ENCODE peak calls at places on chromosomes 7 and 10, in ten cellular contexts. A, Z, B, O, Y, W, T, S, Q and C are unnamed samples.
A peak's percentile ranks its signal among the peaks of the same experiment; 100 is the strongest.

GRCh38 chr10:48526371-48526821 is 78.5 kb downstream of the ARHGAP22 start:
- DNase-seq in Q (no peak), A (no peak), O (no peak), S (no peak), Y (no peak), B (no peak), W (peak; percentile 15), T (no peak), Z (no peak), C (peak; percentile 68)

GRCh38 chr10:52864459-52865106 is 92.0 kb upstream of the MBL2 start:
- DNase-seq in Z (peak; percentile 84), W (no peak), T (no peak), B (peak; percentile 67), S (peak; percentile 64), Y (no peak), Q (no peak), A (peak; percentile 100), O (no peak), C (peak; percentile 92)

GRCh38 chr10:90674927-90675326 is 182.9 kb downstream of the HTR7 start:
- DNase-seq in S (no peak), B (no peak), A (peak; percentile 81), W (peak; percentile 66), O (no peak), Q (no peak), Z (peak; percentile 2), T (no peak), Y (no peak), C (peak; percentile 91)

GRCh38 chr10:6044060-6044459 is 18.1 kb downstream of the IL2RA start:
- DNase-seq in W (no peak), T (no peak), A (no peak), Q (no peak), B (no peak), S (no peak), Y (no peak), O (no peak), Z (no peak), C (no peak)

GRCh38 chr7:100886142-100886935 is 3.2 kb downstream of the UFSP1 start:
- DNase-seq in W (no peak), Y (no peak), O (no peak), Q (peak; percentile 18), Z (no peak), B (peak; percentile 79), A (no peak), S (peak; percentile 42), T (no peak), C (no peak)

GRCh38 chr10:108556176-108556575 is 1367.1 kb downstream of the XPNPEP1 start:
- DNase-seq in T (no peak), Y (no peak), B (no peak), A (no peak), Q (no peak), O (no peak), S (no peak), Z (no peak), W (no peak), C (no peak)

GRCh38 chr7:129069021-129069420 is 14.1 kb upstream of the TNPO3 start:
- DNase-seq in S (no peak), O (no peak), Z (no peak), W (no peak), Q (no peak), A (no peak), Y (no peak), B (no peak), T (no peak), C (peak; percentile 9)

GRCh38 chr10:122204691-122205489 is 66.2 kb upstream of the BTBD16 start:
- DNase-seq in W (no peak), Q (no peak), Y (no peak), S (no peak), Z (no peak), A (no peak), O (no peak), B (no peak), T (no peak), C (no peak)

GRCh38 chr10:73589538-73590126 is 1.5 kb downstream of the USP54 start:
- DNase-seq in Y (no peak), B (no peak), Q (no peak), W (no peak), A (peak; percentile 71), O (no peak), Z (no peak), S (peak; percentile 27), T (no peak), C (no peak)

GRCh38 chr10:73591935-73592699 is 975 bp upstream of the USP54 start:
- DNase-seq in Q (no peak), O (peak; percentile 71), S (peak; percentile 80), T (peak; percentile 48), Y (peak; percentile 39), Z (peak; percentile 30), A (peak; percentile 95), W (peak; percentile 75), B (no peak), C (peak; percentile 9)

GRCh38 chr10:73591578-73591902 is 398 bp upstream of the USP54 start:
- DNase-seq in W (no peak), O (peak; percentile 12), Y (no peak), T (no peak), S (peak; percentile 26), Q (no peak), A (no peak), B (no peak), Z (peak; percentile 36), C (no peak)

GRCh38 chr10:73593110-73593509 is 2.0 kb upstream of the USP54 start:
- DNase-seq in T (no peak), Q (no peak), A (no peak), B (no peak), O (no peak), W (no peak), S (no peak), Y (no peak), Z (no peak), C (no peak)

GRCh38 chr10:73590881-73591577 is at the start of gene USP54:
- DNase-seq in S (peak; percentile 75), Y (no peak), A (peak; percentile 95), B (no peak), Q (no peak), O (peak; percentile 10), Z (peak; percentile 56), T (peak; percentile 32), W (no peak), C (no peak)
- H3K4me3 ChIP-seq in S (no peak within 1 kb of the TSS), Y (peak within 1 kb of the TSS; percentile 11), A (peak within 1 kb of the TSS; percentile 46), B (no peak within 1 kb of the TSS), Q (no peak within 1 kb of the TSS), O (no peak within 1 kb of the TSS), Z (peak within 1 kb of the TSS; percentile 28), T (peak within 1 kb of the TSS; percentile 28), W (no peak within 1 kb of the TSS), C (no peak within 1 kb of the TSS)

GRCh38 chr10:97479939-97480338 is 18.3 kb downstream of the MMS19 start:
- DNase-seq in B (no peak), A (no peak), T (no peak), W (no peak), S (peak; percentile 78), Q (no peak), Y (no peak), Z (no peak), O (peak; percentile 96), C (no peak)

GRCh38 chr10:97481071-97481470 is 17.2 kb downstream of the MMS19 start:
- DNase-seq in T (no peak), Y (no peak), Q (no peak), B (no peak), Z (no peak), A (peak; percentile 79), S (no peak), W (no peak), O (no peak), C (no peak)

GRCh38 chr10:97474918-97475317 is 23.3 kb downstream of the MMS19 start:
- DNase-seq in T (no peak), S (no peak), W (no peak), Z (no peak), Y (no peak), Q (no peak), A (no peak), O (no peak), B (no peak), C (no peak)

GRCh38 chr10:97475936-97476594 is 22.2 kb downstream of the MMS19 start:
- DNase-seq in T (no peak), W (no peak), S (no peak), Y (no peak), Z (no peak), B (no peak), A (no peak), Q (no peak), O (peak; percentile 34), C (peak; percentile 23)
- H3K36me3 ChIP-seq in T (peaks cover 71% of the 10 kb centered on the region), W (peaks cover 98% of the 10 kb centered on the region), S (peaks cover 31% of the 10 kb centered on the region), Y (no peaks in the 10 kb centered on the region), Z (peaks cover 7% of the 10 kb centered on the region), B (peaks cover 10% of the 10 kb centered on the region), A (peaks cover 61% of the 10 kb centered on the region), Q (peaks cover 94% of the 10 kb centered on the region), O (peaks cover 72% of the 10 kb centered on the region), C (peaks cover 82% of the 10 kb centered on the region)

GRCh38 chr10:16845248-16845647 is 28.0 kb upstream of the RSU1 start:
- DNase-seq in S (no peak), A (peak; percentile 3), W (no peak), Q (no peak), O (no peak), Z (no peak), T (no peak), Y (no peak), B (no peak), C (no peak)

GRCh38 chr10:16843252-16843870 is 26.1 kb upstream of the RSU1 start:
- DNase-seq in S (peak; percentile 22), Q (no peak), T (peak; percentile 58), Z (no peak), Y (no peak), B (no peak), A (peak; percentile 83), W (no peak), O (no peak), C (no peak)

GRCh38 chr10:16848562-16849154 is 31.4 kb upstream of the RSU1 start:
- DNase-seq in T (no peak), S (no peak), W (peak; percentile 69), B (no peak), Q (no peak), Z (no peak), O (no peak), Y (no peak), A (no peak), C (peak; percentile 83)

GRCh38 chr10:16853201-16853600 is 36.0 kb upstream of the RSU1 start:
- DNase-seq in Z (no peak), S (peak; percentile 15), T (peak; percentile 15), Q (no peak), A (peak; percentile 20), O (no peak), W (no peak), Y (no peak), B (no peak), C (no peak)

GRCh38 chr10:16847644-16848043 is 30.4 kb upstream of the RSU1 start:
- DNase-seq in T (no peak), Q (no peak), A (no peak), O (no peak), S (no peak), W (no peak), Y (no peak), B (no peak), Z (no peak), C (no peak)
- H3K27me3 ChIP-seq in T (no peaks in the 10 kb centered on the region), Q (peaks cover 5% of the 10 kb centered on the region), A (no peaks in the 10 kb centered on the region), O (peaks cover 3% of the 10 kb centered on the region), S (no peaks in the 10 kb centered on the region), W (no peaks in the 10 kb centered on the region), Y (no peaks in the 10 kb centered on the region), B (no peaks in the 10 kb centered on the region), Z (no peaks in the 10 kb centered on the region), C (no peaks in the 10 kb centered on the region)

DNA sequence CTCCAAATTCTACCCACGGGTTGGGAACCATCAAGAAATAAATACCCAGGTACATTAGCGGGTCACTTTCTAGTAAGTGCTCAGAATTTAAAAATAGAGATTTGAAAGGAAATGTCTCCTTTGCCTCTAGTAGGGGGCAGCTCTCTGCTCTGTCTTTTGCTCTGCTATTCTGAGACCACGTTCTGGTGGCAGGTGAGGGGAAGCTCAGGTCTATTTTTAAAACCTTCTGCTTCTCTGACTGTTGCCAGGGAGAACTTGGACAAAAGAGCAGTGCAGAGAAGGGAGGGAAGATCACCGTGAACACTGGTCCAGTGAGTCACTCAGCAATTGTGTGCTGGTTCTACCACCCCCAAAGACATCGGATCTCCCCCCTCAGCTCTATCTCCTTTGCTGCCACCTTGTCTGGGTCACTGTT is 72.3 kb upstream of the LOXL4 start:
- DNase-seq in W (no peak), A (peak; percentile 20), S (no peak), Q (no peak), B (no peak), O (no peak), Y (no peak), Z (no peak), T (no peak), C (peak; percentile 23)
- H3K4me3 ChIP-seq in W (no peak overlapping the region), A (no peak overlapping the region), S (no peak overlapping the region), Q (no peak overlapping the region), B (no peak overlapping the region), O (no peak overlapping the region), Y (no peak overlapping the region), Z (no peak overlapping the region), T (no peak overlapping the region), C (no peak overlapping the region)